ENCODE peak calls at places on chromosome 22, in seven cellular contexts. J is body of pancreas, M is NB4, Q is HEK293T, K is renal cortical epithelial cell, R is WTC11, H is cardiac muscle cell. V is an unnamed sample.

GRCh38 chr22:20972014-20972797 is 5.2 kb downstream of the AIFM3 start:
- DNase-seq in J (no peak), M (no peak), Q (no peak), K (peak; percentile 19), R (no peak), H (no peak), V (no peak)

GRCh38 chr22:19808873-19809478 is 45.7 kb downstream of the GNB1L start:
- DNase-seq in J (no peak), M (no peak), Q (no peak), K (no peak), R (peak; percentile 2), H (no peak), V (no peak)

GRCh38 chr22:30250713-30251267 is 4.2 kb upstream of the LIF start:
- DNase-seq in J (peak; percentile 42), M (no peak), Q (no peak), K (peak; percentile 95), R (no peak), H (no peak), V (no peak)

GRCh38 chr22:34236527-34236926 is 316.3 kb upstream of the LARGE1 start:
- DNase-seq in J (no peak), M (no peak), Q (no peak), K (no peak), R (no peak), H (no peak), V (peak; percentile 3)

GRCh38 chr22:31337178-31337577 is 9.0 kb downstream of the PATZ1 start:
- DNase-seq in J (no peak), M (no peak), Q (no peak), K (peak; percentile 65), R (no peak), H (no peak), V (no peak)

GRCh38 chr22:35752833-35753189 is 35.1 kb downstream of the APOL5 start:
- DNase-seq in J (no peak), M (no peak), Q (no peak), K (no peak), R (no peak), H (no peak), V (no peak)

GRCh38 chr22:23685205-23685784 is 5.5 kb upstream of the RGL4 start:
- DNase-seq in J (peak; percentile 8), M (no peak), Q (no peak), K (peak; percentile 38), R (no peak), H (peak; percentile 14), V (no peak)

GRCh38 chr22:17779286-17780115 is 5.2 kb upstream of the BID start:
- DNase-seq in J (no peak), M (no peak), Q (no peak), K (no peak), R (no peak), H (no peak), V (no peak)

GRCh38 chr22:30887418-30887817 is 81.2 kb downstream of the MORC2 start:
- DNase-seq in J (no peak), M (no peak), Q (no peak), K (no peak), R (no peak), H (no peak), V (no peak)

GRCh38 chr22:27115816-27116256 is 458.4 kb downstream of the MIAT start:
- DNase-seq in J (peak; percentile 60), M (no peak), Q (no peak), K (peak; percentile 76), R (no peak), H (no peak), V (no peak)

GRCh38 chr22:32142600-32142999 is 16.5 kb downstream of the C22orf42 start:
- DNase-seq in J (no peak), M (no peak), Q (no peak), K (no peak), R (no peak), H (no peak), V (no peak)

GRCh38 chr22:19117111-19117512 is 5.1 kb downstream of the DGCR2 start:
- DNase-seq in J (peak; percentile 42), M (no peak), Q (no peak), K (no peak), R (no peak), H (no peak), V (no peak)

GRCh38 chr22:39472570-39473556 is 16.1 kb downstream of the MGAT3 start:
- DNase-seq in J (no peak), M (peak; percentile 41), Q (no peak), K (no peak), R (no peak), H (peak; percentile 80), V (no peak)

GRCh38 chr22:21643533-21644357 is 1.6 kb downstream of the SDF2L1 start:
- DNase-seq in J (no peak), M (no peak), Q (no peak), K (no peak), R (no peak), H (no peak), V (no peak)

GRCh38 chr22:37185646-37186227 is 2.3 kb downstream of the C1QTNF6 start:
- DNase-seq in J (no peak), M (no peak), Q (no peak), K (no peak), R (no peak), H (no peak), V (no peak)

GRCh38 chr22:25399649-25400151 is 164.8 kb upstream of the GRK3 start:
- DNase-seq in J (no peak), M (peak; percentile 21), Q (no peak), K (no peak), R (no peak), H (no peak), V (no peak)

GRCh38 chr22:46390652-46391301 is 55.3 kb downstream of the TRMU start:
- DNase-seq in J (peak; percentile 91), M (no peak), Q (peak; percentile 63), K (peak; percentile 54), R (no peak), H (peak; percentile 71), V (peak; percentile 14)

GRCh38 chr22:34111210-34111824 is 191.0 kb upstream of the LARGE1 start:
- DNase-seq in J (peak; percentile 30), M (peak; percentile 43), Q (peak; percentile 65), K (peak; percentile 1), R (peak; percentile 49), H (peak; percentile 10), V (peak; percentile 17)

GRCh38 chr22:24482586-24482985 is 12.5 kb upstream of the UPB1 start:
- DNase-seq in J (no peak), M (peak; percentile 84), Q (no peak), K (peak; percentile 90), R (no peak), H (peak; percentile 75), V (no peak)

GRCh38 chr22:42919199-42919598 is 62.1 kb upstream of the ARFGAP3 start:
- DNase-seq in J (no peak), M (peak; percentile 61), Q (no peak), K (peak; percentile 20), R (no peak), H (no peak), V (no peak)

GRCh38 chr22:28021116-28021997 is 102.3 kb upstream of the PITPNB start:
- DNase-seq in J (peak; percentile 7), M (no peak), Q (no peak), K (no peak), R (no peak), H (no peak), V (no peak)

GRCh38 chr22:27224485-27225364 is 567.3 kb downstream of the MIAT start:
- DNase-seq in J (no peak), M (no peak), Q (no peak), K (no peak), R (no peak), H (peak; percentile 91), V (no peak)

GRCh38 chr22:43957871-43958270 is 2.6 kb downstream of the SAMM50 start:
- DNase-seq in J (no peak), M (no peak), Q (no peak), K (no peak), R (no peak), H (peak; percentile 57), V (no peak)

GRCh38 chr22:49688516-49689254 is 139.0 kb downstream of the BRD1 start:
- DNase-seq in J (no peak), M (no peak), Q (no peak), K (no peak), R (no peak), H (no peak), V (no peak)

GRCh38 chr22:33049125-33049729 is 9.0 kb downstream of the SYN3 start:
- DNase-seq in J (peak; percentile 78), M (peak; percentile 72), Q (peak; percentile 84), K (peak; percentile 45), R (peak; percentile 83), H (peak; percentile 87), V (peak; percentile 80)